ENCODE peak calls at places on chromosome 2, in four cellular contexts. H is HCT116, A is PC-9, B is hepatocyte. I is an unnamed sample.

GRCh38 chr2:64485961-64486360 is 32.0 kb downstream of the LGALSL start:
- DNase-seq in B (no peak), H (no peak), A (no peak), I (no peak)

GRCh38 chr2:217918220-217919024 is 84.4 kb downstream of the TNS1 start:
- DNase-seq in B (no peak), A (no peak), H (no peak), I (peak; percentile 55)

GRCh38 chr2:10761591-10761990 is 40.2 kb downstream of the ATP6V1C2 start:
- DNase-seq in A (no peak), H (no peak), B (no peak), I (no peak)

GRCh38 chr2:230054079-230054478 is 14.6 kb downstream of the SLC16A14 start:
- DNase-seq in B (no peak), A (peak; percentile 90), H (no peak), I (no peak)

GRCh38 chr2:29259221-29259620 is 144.0 kb downstream of the CLIP4 start:
- DNase-seq in A (no peak), H (no peak), B (no peak), I (no peak)

GRCh38 chr2:227613272-227613660 is 1.4 kb downstream of the SCYGR3 start:
- DNase-seq in H (no peak), A (peak; percentile 51), B (no peak), I (no peak)

GRCh38 chr2:150191349-150191748 is 296.1 kb downstream of the RND3 start:
- DNase-seq in B (no peak), H (no peak), A (no peak), I (no peak)

GRCh38 chr2:142254057-142254456 is 123.2 kb upstream of the LRP1B start:
- DNase-seq in H (no peak), B (no peak), A (no peak), I (no peak)

GRCh38 chr2:80244905-80245584 is 59.5 kb downstream of the LRRTM1 start:
- DNase-seq in H (no peak), B (no peak), A (no peak), I (no peak)

GRCh38 chr2:129400825-129401224 is 578.6 kb upstream of the RAB6C start:
- DNase-seq in H (no peak), A (no peak), B (no peak), I (no peak)

GRCh38 chr2:19419211-19419880 is 60.9 kb upstream of the OSR1 start:
- DNase-seq in H (no peak), B (no peak), A (no peak), I (no peak)

GRCh38 chr2:75844651-75845050 is 133.9 kb upstream of the GCFC2 start:
- DNase-seq in B (no peak), H (no peak), A (no peak), I (no peak)

GRCh38 chr2:29075894-29076700 is 1.8 kb upstream of the PCARE start:
- DNase-seq in B (no peak), H (no peak), A (no peak), I (peak; percentile 29)

GRCh38 chr2:216520156-216520555 is 21.5 kb downstream of the RPL37A start:
- DNase-seq in B (no peak), H (no peak), A (no peak), I (no peak)

GRCh38 chr2:25149646-25150045 is 18.7 kb downstream of the POMC start:
- DNase-seq in A (no peak), H (no peak), B (no peak), I (no peak)

GRCh38 chr2:235268535-235268934 is 225.3 kb upstream of the AGAP1 start:
- DNase-seq in A (peak; percentile 79), H (no peak), B (no peak), I (no peak)

GRCh38 chr2:37653805-37654378 is 17.6 kb downstream of the CDC42EP3 start:
- DNase-seq in B (no peak), A (no peak), H (no peak), I (no peak)

GRCh38 chr2:174208026-174208425 is 40.3 kb downstream of the OLA1 start:
- DNase-seq in B (no peak), H (no peak), A (no peak), I (no peak)

GRCh38 chr2:201260302-201260800 is at the start of gene CASP8:
- DNase-seq in H (no peak), B (no peak), A (peak; percentile 72), I (no peak)

GRCh38 chr2:879540-879939 is 71.1 kb upstream of the SNTG2 start:
- DNase-seq in A (no peak), H (no peak), B (no peak), I (no peak)

GRCh38 chr2:9244985-9245544 is 38.5 kb downstream of the ASAP2 start:
- DNase-seq in H (no peak), B (no peak), A (peak; percentile 74), I (no peak)

GRCh38 chr2:179049546-179050311 is at the start of gene CCDC141:
- DNase-seq in A (no peak), B (peak; percentile 62), H (no peak), I (no peak)

GRCh38 chr2:223113161-223113560 is 61.2 kb downstream of the KCNE4 start:
- DNase-seq in A (no peak), B (no peak), H (no peak), I (no peak)

GRCh38 chr2:228017784-228018183 is 146.4 kb downstream of the DAW1 start:
- DNase-seq in A (no peak), B (no peak), H (no peak), I (no peak)

GRCh38 chr2:54274781-54275242 is 18.8 kb upstream of the TSPYL6 start:
- DNase-seq in A (no peak), H (no peak), B (no peak), I (no peak)

GRCh38 chr2:216730871-216731270 is 35.5 kb upstream of the IGFBP5 start:
- DNase-seq in B (no peak), H (no peak), A (no peak), I (no peak)

GRCh38 chr2:1556286-1556685 is 143.0 kb downstream of the TPO start:
- DNase-seq in A (no peak), B (no peak), H (no peak), I (no peak)

GRCh38 chr2:61277756-61278155 is 115.8 kb downstream of the C2orf74 start:
- DNase-seq in B (no peak), A (no peak), H (no peak), I (no peak)

GRCh38 chr2:25672500-25673169 is 742 bp downstream of the DTNB start:
- DNase-seq in A (peak; percentile 43), B (peak; percentile 76), H (no peak), I (peak; percentile 84)

GRCh38 chr2:120594856-120595685 is 140.6 kb upstream of the GLI2 start:
- DNase-seq in B (peak; percentile 66), H (peak; percentile 33), A (peak; percentile 66), I (no peak)

GRCh38 chr2:47629501-47630460 is 153.2 kb upstream of the MSH6 start:
- DNase-seq in A (no peak), H (no peak), B (no peak), I (no peak)

GRCh38 chr2:55550368-55551102 is 31.0 kb downstream of the CFAP36 start:
- DNase-seq in B (no peak), A (peak; percentile 33), H (no peak), I (no peak)

GRCh38 chr2:42618972-42619371 is 50.5 kb downstream of the MTA3 start:
- DNase-seq in A (peak; percentile 97), B (no peak), H (no peak), I (no peak)

GRCh38 chr2:144259332-144259731 is 260.6 kb downstream of the ZEB2 start:
- DNase-seq in H (no peak), A (no peak), B (no peak), I (no peak)
- H2AFZ ChIP-seq in H (no peak overlapping the region), A (no peak overlapping the region), B (no peak overlapping the region), I (no peak overlapping the region)

GRCh38 chr2:45780541-45781463 is 129.3 kb downstream of the PRKCE start:
- DNase-seq in H (no peak), A (no peak), B (no peak), I (no peak)

GRCh38 chr2:45776160-45776955 is 124.9 kb downstream of the PRKCE start:
- DNase-seq in B (no peak), H (no peak), A (no peak), I (no peak)

GRCh38 chr2:45777996-45778719 is 126.7 kb downstream of the PRKCE start:
- DNase-seq in B (no peak), A (no peak), H (no peak), I (no peak)

GRCh38 chr2:45781464-45781811 is 130.0 kb downstream of the PRKCE start:
- DNase-seq in B (no peak), A (no peak), H (no peak), I (no peak)

DNA sequence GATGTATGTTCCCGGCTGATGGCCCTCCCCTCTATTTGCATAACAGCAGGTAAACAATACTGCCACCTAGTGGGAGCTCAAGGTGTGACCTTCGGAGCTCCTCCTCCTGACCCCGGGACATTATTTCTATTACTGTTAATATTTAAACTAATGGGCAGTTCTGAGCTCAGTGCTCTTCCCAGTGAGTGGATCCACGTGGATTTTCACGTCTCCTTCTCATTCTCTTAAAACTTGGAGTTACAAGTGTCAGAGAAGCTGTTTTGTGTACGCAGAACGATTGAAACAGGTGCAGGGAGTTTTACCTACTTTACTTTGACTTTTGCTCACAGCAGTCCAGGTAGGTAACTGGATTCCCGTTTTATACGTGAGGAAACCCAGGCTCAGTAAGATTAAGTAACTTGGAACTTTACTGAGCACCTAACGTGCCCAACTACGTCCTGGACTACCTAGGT is 127.3 kb downstream of the PRKCE start:
- DNase-seq in B (peak; percentile 70), A (peak; percentile 67), H (peak; percentile 64), I (peak; percentile 52)
- H3K4me3 ChIP-seq in B (no peak overlapping the region), A (no peak overlapping the region), H (no peak overlapping the region), I (no peak overlapping the region)

GRCh38 chr2:68819556-68819955 is 51.6 kb downstream of the BMP10 start:
- DNase-seq in A (no peak), H (no peak), B (no peak), I (no peak)
- TF ChIP-seq EZH2 in A (no peak), H (no peak), B (no peak), I (no peak)

GRCh38 chr2:45840481-45840880 is 189.0 kb downstream of the PRKCE start:
- DNase-seq in B (no peak), H (no peak), A (no peak), I (no peak)

GRCh38 chr2:45837812-45838341 is 186.4 kb downstream of the PRKCE start:
- DNase-seq in B (no peak), A (no peak), H (no peak), I (no peak)

GRCh38 chr2:45841752-45842407 is 190.4 kb downstream of the PRKCE start:
- DNase-seq in B (no peak), H (no peak), A (no peak), I (no peak)

GRCh38 chr2:45836740-45837139 is 185.3 kb downstream of the PRKCE start:
- DNase-seq in H (no peak), B (no peak), A (no peak), I (no peak)

DNA sequence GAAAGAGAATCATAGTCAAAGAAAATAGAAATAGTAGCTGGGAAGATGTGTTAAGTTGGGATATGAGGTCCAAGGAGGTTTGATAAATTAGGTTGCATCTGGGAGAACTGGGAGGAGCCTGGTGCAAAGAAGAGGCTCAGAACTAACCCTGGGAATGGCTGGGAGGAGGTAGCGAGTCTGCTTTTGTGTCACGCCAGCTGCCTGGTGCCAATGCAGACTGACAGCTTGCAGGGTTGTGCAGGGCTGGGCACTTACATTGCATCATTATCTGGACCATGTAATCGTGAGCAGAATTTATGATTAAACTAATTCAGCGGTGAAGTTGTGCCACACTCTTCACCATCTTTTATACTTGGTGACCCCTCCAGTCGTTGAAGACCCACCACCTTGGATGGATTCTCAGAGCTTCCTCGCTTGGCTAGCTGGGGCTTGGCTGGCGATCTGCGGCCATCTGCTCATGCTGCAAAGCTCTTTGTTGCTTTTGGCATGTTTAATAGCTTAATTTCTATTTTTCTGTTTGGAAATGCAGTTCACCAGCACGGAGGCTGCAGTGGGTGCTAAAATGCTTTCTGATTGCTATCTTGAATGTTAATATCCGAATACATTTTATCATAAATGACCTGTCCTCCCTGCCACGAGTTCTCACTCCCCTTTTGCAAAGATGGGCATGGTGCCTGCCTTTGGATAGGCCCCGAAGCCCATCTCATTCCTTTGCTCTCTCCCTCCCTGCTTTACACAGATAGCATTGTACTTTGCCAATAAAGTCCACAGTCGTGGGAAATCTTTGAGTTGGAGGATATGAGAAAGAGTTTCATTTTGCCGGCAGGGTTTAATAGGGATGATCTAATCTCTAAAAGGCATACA is 188.1 kb downstream of the PRKCE start:
- DNase-seq in H (no peak), B (no peak), A (no peak), I (no peak)
- H2AFZ ChIP-seq in H (no peak overlapping the region), B (no peak overlapping the region), A (no peak overlapping the region), I (no peak overlapping the region)